ENCODE peak calls at places on chromosomes 3 and 15, in six cellular contexts. G is PC-9, W is pancreas, P is kidney epithelial cell, C is right atrium auricular region, T is choroid plexus epithelial cell. J is an unnamed sample.

GRCh38 chr15:82045179-82045891 is 483 bp downstream of the MEX3B start:
- DNase-seq in G (no peak), W (peak), P (no peak), C (peak), T (peak), J (no peak)

GRCh38 chr3:119314821-119315220 is 20.6 kb downstream of the ARHGAP31 start:
- DNase-seq in G (no peak), W (no peak), P (no peak), C (no peak), T (no peak), J (no peak)

GRCh38 chr3:146747051-146747450 is 141.9 kb upstream of the PLSCR5 start:
- DNase-seq in G (no peak), W (no peak), P (no peak), C (no peak), T (no peak), J (no peak)

GRCh38 chr3:157477441-157477840 is 25.8 kb downstream of the VEPH1 start:
- DNase-seq in G (no peak), W (no peak), P (no peak), C (no peak), T (no peak), J (no peak)

GRCh38 chr3:122893282-122893681 is 98.4 kb downstream of the SLC49A4 start:
- DNase-seq in G (peak), W (no peak), P (peak), C (no peak), T (no peak), J (no peak)

GRCh38 chr3:195859061-195859845 is 47.5 kb upstream of the MUC4 start:
- DNase-seq in G (peak), W (no peak), P (no peak), C (peak), T (peak), J (peak)

GRCh38 chr3:140931016-140931454 is 10.6 kb upstream of the SLC25A36 start:
- DNase-seq in G (no peak), W (no peak), P (no peak), C (no peak), T (no peak), J (no peak)

GRCh38 chr15:70508561-70509281 is 254.6 kb downstream of the UACA start:
- DNase-seq in G (peak), W (no peak), P (peak), C (no peak), T (peak), J (no peak)

GRCh38 chr3:31531465-31531991 is 1.2 kb upstream of the STT3B start:
- DNase-seq in G (no peak), W (no peak), P (no peak), C (no peak), T (no peak), J (peak)

GRCh38 chr3:194233150-194233549 is 97.2 kb downstream of the HES1 start:
- DNase-seq in G (no peak), W (no peak), P (no peak), C (no peak), T (no peak), J (no peak)

GRCh38 chr3:151379083-151379734 is 5.3 kb downstream of the P2RY12 start:
- DNase-seq in G (no peak), W (no peak), P (no peak), C (no peak), T (peak), J (peak)

GRCh38 chr3:170689218-170689874 is 103.5 kb upstream of the SLC7A14 start:
- DNase-seq in G (peak), W (no peak), P (peak), C (no peak), T (peak), J (no peak)

GRCh38 chr3:185823280-185824044 is 1.4 kb downstream of the IGF2BP2 start:
- DNase-seq in G (no peak), W (peak), P (no peak), C (no peak), T (peak), J (peak)

GRCh38 chr3:22908974-22909507 is 294.1 kb upstream of the UBE2E2 start:
- DNase-seq in G (no peak), W (no peak), P (no peak), C (no peak), T (no peak), J (no peak)

GRCh38 chr15:82549199-82549665 is 9.0 kb upstream of the RPS17 start:
- DNase-seq in G (no peak), W (no peak), P (no peak), C (no peak), T (no peak), J (no peak)

GRCh38 chr15:91136386-91136923 is 36.4 kb downstream of the SV2B start:
- DNase-seq in G (no peak), W (no peak), P (no peak), C (no peak), T (no peak), J (no peak)

DNA sequence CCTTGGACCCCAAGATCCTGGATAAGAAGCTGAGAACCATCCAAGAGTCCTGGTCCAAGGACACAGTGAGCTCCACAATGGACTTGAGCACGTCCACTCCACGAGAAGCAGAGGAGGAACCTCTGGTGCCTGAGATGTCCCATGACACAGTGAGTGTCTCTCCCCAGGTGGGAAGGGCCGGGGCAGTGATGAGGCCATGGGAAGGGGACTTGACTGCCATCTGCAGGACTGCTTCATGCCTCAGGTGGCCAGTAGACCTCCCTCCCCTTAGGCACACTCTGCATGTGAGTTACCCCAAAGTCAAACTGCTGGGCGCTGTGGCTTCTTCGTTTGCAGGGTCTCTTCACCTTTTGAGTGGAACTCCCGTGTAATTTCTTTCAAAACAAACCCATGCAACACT is 59.7 kb downstream of the CCDC33 start:
- DNase-seq in G (no peak), W (no peak), P (no peak), C (no peak), T (no peak), J (no peak)
- TF ChIP-seq CTCF in G (peak), W (no peak), P (no peak), C (no peak), T (peak), J (no peak)

DNA sequence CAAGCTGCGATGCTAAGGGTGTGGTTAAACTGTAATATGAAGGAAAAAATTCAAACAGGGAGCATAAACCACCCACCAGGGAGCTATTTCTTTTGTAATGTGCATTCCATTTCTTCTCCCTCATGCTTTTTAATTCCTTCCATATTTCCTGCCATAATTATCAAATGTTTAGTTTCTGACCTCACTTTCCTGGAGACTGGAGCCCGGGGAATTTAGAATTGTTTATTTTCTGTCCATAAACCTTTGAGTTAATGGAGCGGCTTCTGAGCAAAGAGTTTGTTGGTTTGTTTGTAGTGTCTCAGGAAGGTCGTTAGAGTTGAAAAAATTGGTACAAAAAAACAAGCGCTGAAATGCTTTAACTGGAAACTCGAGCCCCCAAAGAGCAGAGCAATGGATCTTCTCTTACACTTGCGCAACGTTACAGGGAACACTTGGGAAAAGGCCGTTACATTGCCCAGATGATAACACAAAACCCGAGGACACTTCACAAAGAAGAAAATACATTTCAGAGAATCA is 1.0 kb downstream of the FSTL1 start:
- DNase-seq in G (peak), W (no peak), P (no peak), C (no peak), T (peak), J (no peak)
- H3K4me3 ChIP-seq in G (peak), W (peak), P (peak), C (peak), T (peak), J (no peak)

GRCh38 chr15:32857732-32858131 is 139.9 kb downstream of the GREM1 start:
- DNase-seq in G (no peak), W (no peak), P (no peak), C (no peak), T (no peak), J (no peak)

GRCh38 chr15:32856753-32857152 is 138.9 kb downstream of the GREM1 start:
- DNase-seq in G (no peak), W (no peak), P (no peak), C (no peak), T (peak), J (no peak)

GRCh38 chr15:32853667-32854066 is 135.9 kb downstream of the GREM1 start:
- DNase-seq in G (no peak), W (no peak), P (no peak), C (no peak), T (peak), J (no peak)

GRCh38 chr15:32852771-32853170 is 135.0 kb downstream of the GREM1 start:
- DNase-seq in G (no peak), W (no peak), P (no peak), C (no peak), T (peak), J (no peak)

GRCh38 chr15:32855942-32856341 is 138.1 kb downstream of the GREM1 start:
- DNase-seq in G (peak), W (no peak), P (peak), C (no peak), T (peak), J (no peak)
- TF ChIP-seq CTCF in G (no peak), W (no peak), P (no peak), C (no peak), T (peak), J (no peak)

DNA sequence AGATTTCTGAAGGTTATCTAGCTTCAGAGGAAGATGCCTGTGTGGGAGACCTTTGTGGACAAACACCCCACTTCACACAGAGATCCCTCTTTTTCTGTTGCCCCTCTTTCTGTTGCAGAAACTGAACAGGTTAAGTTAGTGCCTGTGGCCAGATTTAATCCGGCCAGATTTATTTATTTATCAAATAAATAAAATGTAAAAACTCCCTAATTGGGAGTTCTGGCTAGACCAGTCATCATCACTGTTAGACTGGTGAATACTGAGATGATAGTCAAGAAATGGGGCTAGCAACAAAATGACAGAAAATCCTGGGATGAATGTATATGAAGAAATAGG is 1.2 kb upstream of the TBC1D5 start:
- DNase-seq in G (no peak), W (no peak), P (no peak), C (no peak), T (no peak), J (no peak)
- H3K4me3 ChIP-seq in G (peak), W (no peak), P (no peak), C (no peak), T (no peak), J (no peak)

GRCh38 chr3:159781867-159782266 is 206.8 kb upstream of the IL12A start:
- DNase-seq in G (no peak), W (no peak), P (no peak), C (no peak), T (no peak), J (peak)
- TF ChIP-seq CTCF in G (peak), W (no peak), P (no peak), C (no peak), T (peak), J (peak)

GRCh38 chr3:149385617-149386298 is 8.3 kb upstream of the TM4SF1 start:
- DNase-seq in G (no peak), W (no peak), P (no peak), C (no peak), T (no peak), J (no peak)

GRCh38 chr3:149384911-149385321 is 7.5 kb upstream of the TM4SF1 start:
- DNase-seq in G (peak), W (no peak), P (peak), C (no peak), T (peak), J (no peak)

GRCh38 chr3:149383703-149384102 is 6.3 kb upstream of the TM4SF1 start:
- DNase-seq in G (no peak), W (no peak), P (no peak), C (no peak), T (no peak), J (no peak)

GRCh38 chr3:149382518-149382917 is 5.1 kb upstream of the TM4SF1 start:
- DNase-seq in G (no peak), W (no peak), P (no peak), C (no peak), T (no peak), J (no peak)

GRCh38 chr3:149384167-149384566 is 6.7 kb upstream of the TM4SF1 start:
- DNase-seq in G (no peak), W (no peak), P (no peak), C (no peak), T (no peak), J (no peak)
- H3K4me3 ChIP-seq in G (no peak), W (no peak), P (no peak), C (no peak), T (no peak), J (no peak)

GRCh38 chr3:149369991-149370866 is 7.2 kb downstream of the TM4SF1 start:
- DNase-seq in G (no peak), W (no peak), P (no peak), C (no peak), T (no peak), J (no peak)

GRCh38 chr3:149368850-149369497 is 8.5 kb downstream of the TM4SF1 start:
- DNase-seq in G (peak), W (no peak), P (no peak), C (no peak), T (no peak), J (no peak)

GRCh38 chr3:149371723-149372114 is 5.7 kb downstream of the TM4SF1 start:
- DNase-seq in G (no peak), W (no peak), P (no peak), C (no peak), T (no peak), J (no peak)

GRCh38 chr3:149373235-149374125 is 4.0 kb downstream of the TM4SF1 start:
- DNase-seq in G (peak), W (no peak), P (no peak), C (no peak), T (peak), J (no peak)

GRCh38 chr3:149371001-149371722 is 6.3 kb downstream of the TM4SF1 start:
- DNase-seq in G (peak), W (no peak), P (no peak), C (no peak), T (peak), J (peak)
- TF ChIP-seq CTCF in G (no peak), W (no peak), P (no peak), C (no peak), T (peak), J (no peak)

GRCh38 chr3:48562367-48563095 is 1.1 kb downstream of the UCN2 start:
- DNase-seq in G (no peak), W (no peak), P (no peak), C (no peak), T (no peak), J (no peak)

GRCh38 chr3:48558446-48559134 is 2.0 kb upstream of the PFKFB4 start:
- DNase-seq in G (no peak), W (no peak), P (no peak), C (peak), T (no peak), J (peak)

GRCh38 chr3:48561045-48561736 is 2.4 kb downstream of the UCN2 start:
- DNase-seq in G (no peak), W (no peak), P (no peak), C (peak), T (peak), J (peak)

GRCh38 chr3:48563382-48563918 is at the start of gene UCN2:
- DNase-seq in G (no peak), W (no peak), P (no peak), C (no peak), T (peak), J (no peak)

DNA sequence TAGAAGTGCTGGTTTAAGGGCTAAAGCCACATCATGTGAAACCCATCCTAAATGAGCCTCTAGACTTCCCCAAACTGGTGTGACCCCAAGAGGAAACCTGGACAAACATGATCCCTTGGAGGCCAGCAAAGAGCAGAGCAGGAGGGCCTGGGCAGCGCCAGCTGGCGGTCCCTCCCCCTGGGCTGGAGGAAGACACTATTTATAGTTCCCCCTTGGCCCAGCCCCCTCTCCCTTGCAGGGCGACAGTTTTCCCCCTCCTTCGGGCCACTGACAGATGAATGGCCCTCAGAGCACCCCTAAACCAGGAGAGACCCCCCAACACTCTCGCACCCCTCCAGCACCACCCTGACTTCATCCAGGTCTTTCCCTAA is 2.9 kb downstream of the UCN2 start:
- DNase-seq in G (no peak), W (no peak), P (no peak), C (no peak), T (no peak), J (no peak)
- H3K4me3 ChIP-seq in G (no peak), W (peak), P (no peak), C (peak), T (peak), J (no peak)

DNA sequence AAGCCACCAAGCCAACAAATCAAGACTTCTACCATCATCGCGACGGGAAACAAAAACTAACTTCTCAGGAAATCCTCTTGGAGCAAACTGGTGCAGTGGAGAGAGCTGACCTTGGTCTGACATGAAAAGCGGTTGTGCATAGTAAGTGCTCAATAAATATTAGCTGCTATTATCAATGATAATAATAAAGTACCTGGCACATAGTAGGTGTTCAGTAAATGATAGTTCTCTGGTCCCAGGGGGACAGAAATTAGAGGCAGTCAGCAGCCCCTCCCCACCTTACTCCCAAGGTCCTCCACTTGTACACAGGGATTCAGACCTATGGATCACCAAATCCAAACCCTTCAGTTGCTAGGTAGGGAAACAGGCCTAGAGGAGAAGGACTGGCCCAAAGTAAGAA is 6.0 kb upstream of the CSK start:
- DNase-seq in G (no peak), W (no peak), P (no peak), C (no peak), T (no peak), J (no peak)
- TF ChIP-seq CTCF in G (no peak), W (no peak), P (no peak), C (no peak), T (no peak), J (no peak)

DNA sequence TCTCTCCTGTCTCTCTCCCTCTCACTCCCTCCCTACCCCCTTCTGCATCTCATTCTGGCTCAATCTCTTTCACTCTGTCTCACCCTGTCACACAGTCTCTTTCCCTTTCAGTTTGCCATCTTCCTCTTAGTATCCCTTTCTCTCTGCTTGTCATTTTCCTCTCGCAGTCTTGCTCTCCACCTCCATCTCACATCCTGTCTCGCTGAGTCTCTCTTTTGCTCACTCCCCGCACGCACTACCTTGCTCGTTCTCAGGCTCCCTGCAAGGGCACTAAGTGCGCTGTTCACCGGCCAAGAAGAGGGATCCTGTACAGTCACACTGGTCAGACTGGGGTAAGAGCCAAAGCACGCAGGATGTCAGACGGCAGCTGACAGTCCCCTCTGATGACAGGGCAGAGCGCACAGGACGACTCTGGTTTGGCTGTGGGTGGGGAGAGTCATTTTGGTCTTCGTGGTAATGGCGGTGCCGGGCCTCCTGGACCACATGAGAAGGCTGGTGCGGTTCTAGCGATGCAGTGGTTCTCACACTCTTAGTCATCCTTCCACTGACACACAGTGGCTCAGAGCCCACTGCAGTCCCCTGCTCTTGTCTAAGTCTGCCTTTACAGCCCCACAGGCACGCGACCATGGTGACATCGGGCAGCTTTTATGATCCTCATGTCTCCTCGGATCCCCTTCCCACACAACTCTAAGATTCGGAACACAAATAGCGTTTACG is 356.8 kb downstream of the FOXP1 start:
- DNase-seq in G (no peak), W (no peak), P (no peak), C (no peak), T (no peak), J (peak)
- H3K4me3 ChIP-seq in G (no peak), W (no peak), P (no peak), C (peak), T (no peak), J (no peak)

J was measured in mucosa of descending colon.